ENCODE peak calls at places on chromosomes 3 and 15, in four cellular contexts. One of them, this sample, is unnamed.

GRCh38 chr3:112681822-112682325 is 40.9 kb upstream of the CCDC80 start:
- DNase-seq in brain microvascular endothelial cell: peak
- DNase-seq in NCI-H460: no peak
- DNase-seq in epithelial cell of prostate: no peak
- DNase-seq in this sample: no peak

GRCh38 chr3:101311676-101312075 is 8.7 kb downstream of the IMPG2 start:
- DNase-seq in brain microvascular endothelial cell: no peak
- DNase-seq in epithelial cell of prostate: no peak
- DNase-seq in NCI-H460: no peak
- DNase-seq in this sample: no peak

GRCh38 chr3:11632564-11632963 is 11.2 kb downstream of the VGLL4 start:
- DNase-seq in epithelial cell of prostate: no peak
- DNase-seq in NCI-H460: no peak
- DNase-seq in brain microvascular endothelial cell: no peak
- DNase-seq in this sample: no peak

GRCh38 chr3:105907790-105908189 is 39.0 kb upstream of the CBLB start:
- DNase-seq in epithelial cell of prostate: no peak
- DNase-seq in brain microvascular endothelial cell: no peak
- DNase-seq in NCI-H460: no peak
- DNase-seq in this sample: no peak

GRCh38 chr15:64909546-64909945 is 2.2 kb upstream of the ANKDD1A start:
- DNase-seq in brain microvascular endothelial cell: no peak
- DNase-seq in NCI-H460: no peak
- DNase-seq in epithelial cell of prostate: no peak
- DNase-seq in this sample: no peak

GRCh38 chr3:23567917-23568316 is 237.8 kb upstream of the UBE2E1 start:
- DNase-seq in epithelial cell of prostate: peak
- DNase-seq in brain microvascular endothelial cell: peak
- DNase-seq in NCI-H460: no peak
- DNase-seq in this sample: peak

GRCh38 chr15:85453144-85453872 is 72.9 kb downstream of the AKAP13 start:
- DNase-seq in epithelial cell of prostate: no peak
- DNase-seq in brain microvascular endothelial cell: no peak
- DNase-seq in NCI-H460: no peak
- DNase-seq in this sample: no peak

GRCh38 chr3:118077332-118077731 is 957.3 kb downstream of the IGSF11 start:
- DNase-seq in NCI-H460: no peak
- DNase-seq in epithelial cell of prostate: no peak
- DNase-seq in brain microvascular endothelial cell: no peak
- DNase-seq in this sample: no peak

GRCh38 chr3:10366681-10367101 is 45.8 kb upstream of the SEC13 start:
- DNase-seq in epithelial cell of prostate: peak
- DNase-seq in brain microvascular endothelial cell: peak
- DNase-seq in NCI-H460: no peak
- DNase-seq in this sample: no peak

GRCh38 chr3:108486910-108487309 is 23.5 kb downstream of the MYH15 start:
- DNase-seq in epithelial cell of prostate: peak
- DNase-seq in brain microvascular endothelial cell: peak
- DNase-seq in NCI-H460: no peak
- DNase-seq in this sample: no peak

GRCh38 chr15:34436956-34437442 is 609 bp downstream of the GOLGA8A start:
- DNase-seq in epithelial cell of prostate: no peak
- DNase-seq in NCI-H460: no peak
- DNase-seq in brain microvascular endothelial cell: no peak
- DNase-seq in this sample: no peak